ENCODE peak calls at places on chromosomes 4 and X, in six cellular contexts. B is A549, I is GM12878, A is HepG2, N is endothelial cell of umbilical vein, Q is K562. Y is an unnamed sample.

GRCh38 chr4:95129036-95129435 is 371.3 kb downstream of the BMPR1B start:
- DNase-seq in N (peak; percentile 21), Q (no peak), A (no peak), I (no peak), B (no peak), Y (no peak)

GRCh38 chr4:10123227-10124101 is 6.9 kb upstream of the WDR1 start:
- DNase-seq in Q (peak; percentile 40), N (peak; percentile 94), B (no peak), A (peak; percentile 86), I (no peak), Y (no peak)

GRCh38 chr4:17812801-17813200 is 2.0 kb downstream of the NCAPG start:
- DNase-seq in A (no peak), Q (no peak), N (peak; percentile 50), I (no peak), B (no peak), Y (no peak)

GRCh38 chr4:113496698-113497097 is 264.8 kb downstream of the CAMK2D start:
- DNase-seq in I (no peak), B (no peak), A (no peak), Q (no peak), N (no peak), Y (no peak)

GRCh38 chrX:101803451-101803850 is 128.4 kb downstream of the ZMAT1 start:
- DNase-seq in B (no peak), I (no peak), N (peak; percentile 44), Q (no peak), A (no peak), Y (no peak)

GRCh38 chr4:7392438-7393374 is 42.0 kb downstream of the PSAPL1 start:
- DNase-seq in Q (peak; percentile 5), N (no peak), I (no peak), A (no peak), B (no peak), Y (no peak)

GRCh38 chr4:127708985-127709384 is 21.2 kb upstream of the SLC25A31 start:
- DNase-seq in A (peak; percentile 65), N (peak; percentile 86), Q (no peak), B (peak; percentile 38), I (no peak), Y (no peak)

GRCh38 chr4:171929477-171929876 is 116.3 kb downstream of the GALNTL6 start:
- DNase-seq in Q (no peak), N (no peak), A (no peak), I (no peak), B (no peak), Y (no peak)

GRCh38 chrX:9282325-9282724 is 182.5 kb upstream of the TBL1X start:
- DNase-seq in Q (no peak), N (no peak), B (no peak), A (no peak), I (no peak), Y (peak; percentile 62)

GRCh38 chrX:154115750-154116149 is 18.2 kb upstream of the MECP2 start:
- DNase-seq in N (no peak), A (no peak), Q (no peak), B (no peak), I (no peak), Y (no peak)

GRCh38 chrX:1052021-1052420 is 160.4 kb downstream of the CRLF2 start:
- DNase-seq in B (no peak), N (no peak), I (no peak), Q (no peak), A (no peak), Y (no peak)

GRCh38 chr4:155908187-155909139 is 5.0 kb downstream of the TDO2 start:
- DNase-seq in I (no peak), A (no peak), Q (no peak), B (no peak), N (no peak), Y (no peak)

GRCh38 chr4:157265281-157265680 is 44.8 kb downstream of the GRIA2 start:
- DNase-seq in N (no peak), A (no peak), B (no peak), Q (no peak), I (no peak), Y (no peak)

GRCh38 chr4:4248885-4249203 is 821 bp upstream of the TMEM128 start:
- DNase-seq in B (no peak), N (no peak), Q (peak; percentile 29), A (peak; percentile 9), I (no peak), Y (peak; percentile 40)

GRCh38 chr4:121674191-121674590 is 22.6 kb downstream of the ANXA5 start:
- DNase-seq in Q (no peak), I (no peak), A (no peak), B (no peak), N (no peak), Y (no peak)

GRCh38 chrX:44954562-44954961 is 81.6 kb downstream of the KDM6A start:
- DNase-seq in B (no peak), Q (no peak), I (no peak), N (peak; percentile 55), A (no peak), Y (no peak)

GRCh38 chr4:80333121-80333520 is 2.4 kb upstream of the CFAP299 start:
- DNase-seq in A (no peak), N (no peak), B (no peak), Q (no peak), I (no peak), Y (no peak)

GRCh38 chr4:16140520-16141249 is 56.9 kb upstream of the PROM1 start:
- DNase-seq in A (peak; percentile 99), Q (no peak), B (no peak), I (no peak), N (peak; percentile 86), Y (no peak)

GRCh38 chr4:72951628-72952027 is 117.9 kb downstream of the COX18 start:
- DNase-seq in Q (no peak), B (no peak), I (no peak), N (no peak), A (no peak), Y (no peak)

GRCh38 chr4:155025762-155026457 is 182.5 kb upstream of the NPY2R start:
- DNase-seq in A (peak; percentile 48), Q (peak; percentile 44), N (peak; percentile 85), B (peak; percentile 5), I (no peak), Y (peak; percentile 44)

GRCh38 chrX:107677501-107677901 is 49.2 kb downstream of the PRPS1 start:
- DNase-seq in Q (no peak), B (no peak), A (no peak), N (no peak), I (no peak), Y (peak; percentile 51)

GRCh38 chr4:38322709-38323108 is 341.3 kb upstream of the KLF3 start:
- DNase-seq in N (no peak), B (no peak), I (no peak), A (no peak), Q (peak; percentile 44), Y (peak; percentile 17)

GRCh38 chr4:38320833-38321232 is 343.2 kb upstream of the KLF3 start:
- DNase-seq in A (no peak), I (no peak), B (no peak), Q (no peak), N (no peak), Y (no peak)

GRCh38 chr4:38320349-38320707 is 343.7 kb upstream of the KLF3 start:
- DNase-seq in A (no peak), Q (no peak), B (no peak), N (no peak), I (no peak), Y (no peak)

GRCh38 chr4:38324861-38325451 is 339.0 kb upstream of the KLF3 start:
- DNase-seq in I (no peak), Q (no peak), N (no peak), A (no peak), B (no peak), Y (no peak)

DNA sequence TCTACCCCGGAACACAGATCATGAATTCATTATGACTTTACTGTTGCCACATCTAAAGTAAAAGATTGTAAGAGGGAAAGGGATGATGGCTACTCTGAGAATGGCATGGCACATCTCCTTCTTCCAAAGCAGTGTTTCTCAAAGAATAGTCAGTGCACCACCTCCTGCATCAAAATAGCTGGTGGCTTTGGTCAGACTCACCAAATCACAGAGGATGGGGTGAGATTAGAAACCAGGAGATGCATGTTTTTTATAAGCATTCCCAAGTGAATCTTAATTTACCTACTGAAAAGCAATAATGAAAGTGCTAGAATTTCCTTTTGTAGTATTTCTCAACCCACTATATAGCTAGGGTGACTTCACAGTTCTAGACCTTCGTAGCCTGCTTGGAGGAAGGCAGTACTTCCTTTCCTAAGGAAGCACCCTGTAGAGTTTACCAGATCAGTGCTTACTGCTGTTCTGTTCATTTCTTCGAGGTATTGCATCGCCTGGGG is 340.8 kb upstream of the KLF3 start:
- DNase-seq in B (no peak), A (no peak), N (no peak), Q (peak; percentile 49), I (no peak), Y (peak; percentile 45)
- TF ChIP-seq POLR2A in B (no peak), A (no peak), N (no peak), Q (peak; percentile 96), I (peak; percentile 68), Y (no peak)

GRCh38 chrX:132505116-132505515 is 16.3 kb upstream of the MBNL3 start:
- DNase-seq in I (no peak), Q (no peak), A (peak; percentile 59), N (no peak), B (no peak), Y (no peak)
- TF ChIP-seq MYC in I (no peak), Q (no peak), A (no peak), N (no peak), B (no peak), Y (no peak)

DNA sequence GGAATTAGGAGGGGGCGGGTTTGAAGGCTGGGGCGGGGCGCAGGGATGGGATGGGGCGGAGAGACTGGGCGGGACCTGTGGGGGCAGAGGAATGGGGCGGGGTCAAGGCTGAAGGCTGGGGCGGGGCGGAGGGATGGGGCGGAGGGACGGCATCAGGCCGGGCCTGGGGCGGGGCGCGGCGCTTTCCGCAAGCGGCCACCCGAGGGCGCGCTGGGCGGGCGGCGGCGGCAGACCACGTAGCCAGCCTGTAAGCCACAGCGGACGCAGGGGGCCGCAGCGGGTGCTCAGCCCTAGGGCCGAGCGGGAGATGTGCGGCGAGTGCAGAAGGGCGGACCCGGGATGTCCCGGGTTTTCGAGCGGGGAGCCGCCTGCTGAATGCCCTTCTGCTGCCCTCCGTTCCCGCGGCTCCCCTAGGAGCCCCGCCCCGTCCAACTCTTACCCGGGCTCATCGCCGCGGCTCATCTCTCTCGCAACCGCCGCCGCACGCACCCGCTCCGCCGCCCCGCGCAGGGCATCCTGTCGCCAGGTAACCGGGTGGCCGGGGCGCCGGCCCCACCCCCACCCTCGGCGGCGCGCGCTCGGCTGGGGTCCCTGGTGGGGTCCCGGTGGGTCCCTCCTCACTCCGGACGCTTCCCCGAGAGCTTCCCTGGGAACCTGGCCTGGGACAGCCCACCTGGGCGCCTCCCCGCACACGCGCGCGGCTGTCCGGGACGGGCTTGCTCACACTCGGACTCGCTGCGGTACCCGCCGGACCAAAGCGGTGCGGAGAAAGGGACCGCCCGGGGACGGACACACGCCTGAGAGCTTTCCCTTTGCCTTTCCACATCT is at the start of gene CCDC110:
- DNase-seq in I (peak; percentile 47), N (peak; percentile 90), B (peak; percentile 74), Q (peak; percentile 90), A (peak; percentile 50), Y (peak; percentile 83)
- TF ChIP-seq POLR2A in I (peak; percentile 86), N (no peak), B (no peak), Q (no peak), A (no peak), Y (no peak)

DNA sequence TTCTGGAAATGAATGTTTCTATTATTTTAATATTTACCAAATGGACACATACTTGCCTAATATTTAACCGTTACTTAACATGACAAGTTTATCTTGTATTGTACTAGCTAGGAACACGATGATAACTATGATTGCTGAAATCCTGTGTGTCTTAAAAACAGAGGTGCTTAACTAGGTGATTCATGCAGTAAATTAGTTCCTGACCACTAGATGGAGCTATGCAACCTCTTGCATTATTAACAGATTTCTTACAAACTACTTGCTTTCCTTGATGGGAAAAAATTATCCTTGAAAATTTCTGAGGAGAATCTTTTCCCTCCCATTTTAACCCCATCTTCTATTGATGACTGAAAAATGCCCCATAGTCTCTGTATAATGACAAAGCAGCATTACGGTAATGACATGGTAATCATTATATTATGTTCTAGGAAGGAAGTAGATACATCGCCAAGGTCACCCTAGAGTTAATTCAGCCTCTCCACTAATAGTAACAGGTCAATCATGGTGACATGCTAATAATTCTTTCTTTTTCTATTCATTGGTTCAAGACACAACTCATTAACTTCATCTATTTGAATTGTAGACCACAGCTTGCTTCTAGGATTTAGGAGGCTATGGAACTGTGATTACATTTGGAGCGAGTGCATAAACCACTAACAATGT is 844.2 kb downstream of the RAPGEF2 start:
- DNase-seq in B (peak; percentile 6), I (peak; percentile 2), A (peak; percentile 52), Q (peak; percentile 16), N (peak; percentile 46), Y (peak; percentile 59)
- TF ChIP-seq MYC in B (no peak), I (no peak), A (no peak), Q (no peak), N (no peak), Y (no peak)

Y was measured in NB4.